ENCODE peak calls at places on chromosomes 6 and 20, in ten cellular contexts. S is GM23338, U is heart left ventricle, I is left ventricle myocardium inferior, G is aorta, J is right cardiac atrium, H is cardiac muscle cell, Q is mammary epithelial cell, C is psoas muscle, E is colonic mucosa. T is an unnamed sample.
A peak's percentile ranks its signal among the peaks of the same experiment; 100 is the strongest.

GRCh38 chr6:95923518-95923917 is 92.3 kb upstream of the FUT9 start:
- DNase-seq in S (peak; percentile 63), U (no peak), I (no peak), G (no peak), J (no peak), H (peak; percentile 9), Q (no peak), C (no peak), E (no peak), T (no peak)

GRCh38 chr20:32116079-32116521 is 6.6 kb downstream of the TM9SF4 start:
- DNase-seq in S (peak; percentile 19), U (no peak), I (no peak), G (no peak), J (no peak), H (no peak), Q (no peak), C (no peak), E (no peak), T (no peak)

GRCh38 chr6:109511832-109512231 is 28.8 kb upstream of the ZBTB24 start:
- DNase-seq in S (no peak), U (no peak), I (no peak), G (no peak), J (no peak), H (no peak), Q (no peak), C (no peak), E (no peak), T (no peak)

GRCh38 chr6:154930490-154930889 is 64.6 kb upstream of the TIAM2 start:
- DNase-seq in S (no peak), U (no peak), I (no peak), G (no peak), J (no peak), H (peak; percentile 44), Q (no peak), C (no peak), E (no peak), T (no peak)

GRCh38 chr20:7180261-7181045 is 413.0 kb downstream of the BMP2 start:
- DNase-seq in S (no peak), U (no peak), I (no peak), G (no peak), J (no peak), H (no peak), Q (peak; percentile 69), C (no peak), E (no peak), T (no peak)

GRCh38 chr6:117920493-117920845 is 13.4 kb downstream of the SLC35F1 start:
- DNase-seq in S (peak; percentile 34), U (no peak), I (no peak), G (no peak), J (no peak), H (no peak), Q (no peak), C (no peak), E (no peak), T (no peak)

GRCh38 chr20:17570347-17571152 is 675 bp downstream of the DSTN start:
- DNase-seq in S (peak; percentile 69), U (peak; percentile 62), I (peak; percentile 37), G (peak; percentile 68), J (peak; percentile 84), H (peak; percentile 75), Q (peak; percentile 51), C (peak; percentile 56), E (peak; percentile 73), T (peak; percentile 73)

GRCh38 chr6:30556714-30556963 is 350 bp upstream of the GNL1 start:
- DNase-seq in S (peak; percentile 98), U (peak; percentile 89), I (peak; percentile 88), G (peak; percentile 94), J (peak; percentile 94), H (peak; percentile 90), Q (peak; percentile 88), C (no peak), E (peak; percentile 92), T (no peak)

GRCh38 chr20:24768226-24768625 is 180.8 kb upstream of the CST7 start:
- DNase-seq in S (no peak), U (no peak), I (no peak), G (no peak), J (no peak), H (peak; percentile 59), Q (no peak), C (no peak), E (no peak), T (no peak)

GRCh38 chr20:62955519-62956386 is 3.2 kb downstream of the SLC17A9 start:
- DNase-seq in S (no peak), U (no peak), I (no peak), G (peak; percentile 43), J (peak; percentile 56), H (no peak), Q (no peak), C (no peak), E (peak; percentile 55), T (no peak)

DNA sequence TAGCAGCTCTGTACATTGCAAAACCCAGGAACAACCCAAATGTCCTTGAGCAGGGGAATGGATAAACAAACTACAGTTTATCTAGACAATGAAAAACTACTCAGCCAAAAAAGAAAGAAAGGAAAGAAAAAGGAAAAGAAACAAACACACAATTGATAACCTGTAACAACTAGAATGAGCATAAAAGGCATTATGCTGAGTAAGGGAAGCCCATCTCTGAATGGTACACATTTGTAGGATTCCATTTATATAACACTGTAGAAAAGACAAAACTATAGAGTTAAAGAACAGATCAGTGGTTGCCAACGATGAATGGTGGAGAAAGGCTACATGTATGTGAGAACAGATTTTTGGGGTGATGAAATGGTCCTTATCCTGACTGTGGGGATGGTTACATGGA is 454.0 kb downstream of the PKHD1 start:
- DNase-seq in S (no peak), U (no peak), I (no peak), G (no peak), J (no peak), H (no peak), Q (no peak), C (no peak), E (no peak), T (no peak)
- H3K4me1 ChIP-seq in S (peaks cover 5% of the 10 kb centered on the region), U (no peaks in the 10 kb centered on the region), I (no peaks in the 10 kb centered on the region), G (no peaks in the 10 kb centered on the region), J (no peaks in the 10 kb centered on the region), H (no peaks in the 10 kb centered on the region), Q (no peaks in the 10 kb centered on the region), C (no peaks in the 10 kb centered on the region), E (no peaks in the 10 kb centered on the region), T (no peaks in the 10 kb centered on the region)

DNA sequence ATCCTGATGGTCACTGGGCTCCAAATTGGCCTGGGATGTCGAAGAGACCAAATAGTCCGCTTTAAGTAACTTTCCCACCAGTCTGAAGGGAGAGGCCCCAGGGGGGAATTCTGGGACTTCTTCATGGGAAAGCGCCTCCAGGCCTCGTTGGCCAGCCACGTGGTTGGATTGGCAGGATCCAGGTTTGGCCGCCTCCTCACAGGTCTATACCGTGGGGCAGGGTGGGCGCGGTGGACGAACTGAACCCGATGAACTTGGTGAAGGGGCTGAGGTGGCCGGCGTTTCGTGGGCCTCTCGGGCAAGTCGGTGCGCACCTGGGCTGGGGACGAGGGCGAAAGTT is 297 bp downstream of the POM121L2 start:
- DNase-seq in S (peak; percentile 70), U (no peak), I (no peak), G (no peak), J (peak; percentile 53), H (no peak), Q (no peak), C (no peak), E (no peak), T (no peak)
- H3K27me3 ChIP-seq in S (peaks cover 57% of the 10 kb centered on the region), U (peaks cover 59% of the 10 kb centered on the region), I (peaks cover 89% of the 10 kb centered on the region), G (no peaks in the 10 kb centered on the region), J (peaks cover under 1% of the 10 kb centered on the region), H (peaks cover 83% of the 10 kb centered on the region), Q (no peaks in the 10 kb centered on the region), C (peaks cover 64% of the 10 kb centered on the region), E (peaks cover 25% of the 10 kb centered on the region), T (peaks cover 32% of the 10 kb centered on the region)

GRCh38 chr6:131443514-131443913 is 129.5 kb upstream of the ARG1 start:
- DNase-seq in S (no peak), U (no peak), I (no peak), G (no peak), J (no peak), H (no peak), Q (no peak), C (no peak), E (no peak), T (no peak)
- H3K4me3 ChIP-seq in S (no peak overlapping the region), U (no peak overlapping the region), I (no peak overlapping the region), G (no peak overlapping the region), J (no peak overlapping the region), H (no peak overlapping the region), Q (no peak overlapping the region), C (no peak overlapping the region), E (no peak overlapping the region), T (no peak overlapping the region)

DNA sequence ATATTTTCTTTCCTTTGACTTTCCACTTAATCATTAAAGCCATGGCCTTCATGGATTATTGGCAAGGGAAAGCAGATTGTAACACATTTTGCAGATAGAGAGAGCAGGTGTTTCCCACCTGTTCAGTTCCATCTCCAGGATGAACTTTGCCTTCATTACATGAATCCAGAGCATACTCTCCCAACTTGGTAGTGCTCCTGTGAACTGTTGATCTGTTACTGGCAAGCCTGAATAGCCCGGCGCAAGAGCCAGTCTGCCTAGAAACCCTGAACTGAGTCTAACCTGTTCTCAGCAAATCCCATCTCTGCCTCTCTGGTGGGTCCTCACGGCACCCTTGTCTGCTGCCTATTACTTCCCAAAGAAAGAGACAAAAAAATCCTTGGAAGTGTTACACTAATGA is 210.3 kb downstream of the PLCB1 start:
- DNase-seq in S (no peak), U (no peak), I (no peak), G (no peak), J (no peak), H (no peak), Q (no peak), C (no peak), E (no peak), T (no peak)
- H3K4me1 ChIP-seq in S (peaks cover 4% of the 10 kb centered on the region), U (peaks cover 6% of the 10 kb centered on the region), I (peaks cover 24% of the 10 kb centered on the region), G (no peaks in the 10 kb centered on the region), J (peaks cover 10% of the 10 kb centered on the region), H (peaks cover 13% of the 10 kb centered on the region), Q (no peaks in the 10 kb centered on the region), C (peaks cover 20% of the 10 kb centered on the region), E (no peaks in the 10 kb centered on the region), T (peaks cover 15% of the 10 kb centered on the region)

GRCh38 chr20:53764416-53764800 is 170.8 kb upstream of the ZNF217 start:
- DNase-seq in S (no peak), U (no peak), I (no peak), G (no peak), J (no peak), H (no peak), Q (no peak), C (no peak), E (no peak), T (no peak)
- H3K27me3 ChIP-seq in S (no peaks in the 10 kb centered on the region), U (no peaks in the 10 kb centered on the region), I (no peaks in the 10 kb centered on the region), G (no peaks in the 10 kb centered on the region), J (no peaks in the 10 kb centered on the region), H (no peaks in the 10 kb centered on the region), Q (no peaks in the 10 kb centered on the region), C (peaks cover 3% of the 10 kb centered on the region), E (no peaks in the 10 kb centered on the region), T (no peaks in the 10 kb centered on the region)